ENCODE peak calls at places on chromosomes 7 and 10, in five cellular contexts. P is fibroblast of mammary gland, L is cardiac fibroblast, S is HCT116, Q is AG09309. Z is an unnamed sample.

GRCh38 chr7:35647171-35647574 is 47.8 kb downstream of the HERPUD2 start:
- DNase-seq in P (peak; percentile 15), L (peak; percentile 30), S (no peak), Q (no peak), Z (no peak)

GRCh38 chr7:43220250-43220649 is 107.8 kb downstream of the HECW1 start:
- DNase-seq in P (peak; percentile 97), L (peak; percentile 77), S (no peak), Q (peak; percentile 7), Z (peak; percentile 91)

GRCh38 chr10:133258818-133259602 is 17.7 kb downstream of the ADAM8 start:
- DNase-seq in P (peak; percentile 99), L (peak; percentile 100), S (peak; percentile 81), Q (peak; percentile 98), Z (peak; percentile 100)

GRCh38 chr10:3095373-3096139 is 28.2 kb downstream of the PFKP start:
- DNase-seq in P (peak; percentile 100), L (peak; percentile 100), S (peak; percentile 97), Q (peak; percentile 98), Z (peak; percentile 95)

GRCh38 chr10:107834706-107835105 is 670.2 kb upstream of the SORCS1 start:
- DNase-seq in P (peak; percentile 8), L (no peak), S (no peak), Q (no peak), Z (no peak)

GRCh38 chr10:42937649-42938180 is 139.2 kb upstream of the RET start:
- DNase-seq in P (no peak), L (no peak), S (no peak), Q (no peak), Z (no peak)

GRCh38 chr10:92124524-92125168 is 166.2 kb downstream of the CPEB3 start:
- DNase-seq in P (peak; percentile 95), L (peak; percentile 95), S (no peak), Q (peak; percentile 55), Z (peak; percentile 69)

GRCh38 chr10:86594535-86594934 is 59.8 kb upstream of the OPN4 start:
- DNase-seq in P (peak; percentile 56), L (peak; percentile 67), S (peak; percentile 18), Q (no peak), Z (peak; percentile 88)

GRCh38 chr7:157700237-157701005 is 363.6 kb downstream of the DNAJB6 start:
- DNase-seq in P (no peak), L (no peak), S (no peak), Q (no peak), Z (no peak)

GRCh38 chr10:113477451-113477850 is 75.4 kb upstream of the HABP2 start:
- DNase-seq in P (no peak), L (no peak), S (no peak), Q (no peak), Z (no peak)

GRCh38 chr7:142412551-142413193 is 154.8 kb upstream of the PRSS58 start:
- DNase-seq in P (peak; percentile 75), L (peak; percentile 77), S (peak; percentile 69), Q (peak; percentile 20), Z (peak; percentile 76)

GRCh38 chr7:71733108-71733870 is 601.3 kb downstream of the GALNT17 start:
- DNase-seq in P (peak; percentile 61), L (peak; percentile 66), S (peak; percentile 3), Q (no peak), Z (peak; percentile 95)

GRCh38 chr10:73088304-73088703 is 8.4 kb downstream of the P4HA1 start:
- DNase-seq in P (no peak), L (no peak), S (no peak), Q (no peak), Z (no peak)

GRCh38 chr7:23261843-23262452 is 15.4 kb downstream of the GPNMB start:
- DNase-seq in P (peak; percentile 69), L (peak; percentile 75), S (peak; percentile 58), Q (no peak), Z (peak; percentile 93)

GRCh38 chr7:157411580-157411979 is 74.8 kb downstream of the DNAJB6 start:
- DNase-seq in P (no peak), L (no peak), S (no peak), Q (no peak), Z (no peak)

GRCh38 chr10:121041906-121042305 is 190.7 kb downstream of the WDR11 start:
- DNase-seq in P (no peak), L (no peak), S (no peak), Q (no peak), Z (no peak)

GRCh38 chr7:16804674-16805439 is at the start of gene AGR2:
- DNase-seq in P (no peak), L (no peak), S (no peak), Q (no peak), Z (no peak)

GRCh38 chr10:6185039-6185716 is 17.6 kb upstream of the PFKFB3 start:
- DNase-seq in P (no peak), L (no peak), S (no peak), Q (no peak), Z (no peak)

GRCh38 chr7:55065079-55065478 is 46.3 kb downstream of the EGFR start:
- DNase-seq in P (peak; percentile 100), L (peak; percentile 99), S (peak; percentile 83), Q (peak; percentile 97), Z (peak; percentile 81)

GRCh38 chr7:4725014-4725951 is 43.2 kb downstream of the FOXK1 start:
- DNase-seq in P (peak; percentile 93), L (peak; percentile 95), S (no peak), Q (peak; percentile 71), Z (peak; percentile 99)

GRCh38 chr7:54637712-54638396 is 95.7 kb downstream of the VSTM2A start:
- DNase-seq in P (no peak), L (no peak), S (no peak), Q (no peak), Z (no peak)

GRCh38 chr7:12884856-12885440 is 197.5 kb downstream of the ARL4A start:
- DNase-seq in P (peak; percentile 19), L (peak; percentile 35), S (no peak), Q (no peak), Z (no peak)

GRCh38 chr7:47792521-47793121 is 155.6 kb downstream of the PKD1L1 start:
- DNase-seq in P (peak; percentile 16), L (peak; percentile 59), S (peak; percentile 29), Q (no peak), Z (no peak)
- TF ChIP-seq CTCF in P (peak; percentile 34), L (peak; percentile 40), S (peak; percentile 65), Q (peak; percentile 44), Z (peak; percentile 52)

DNA sequence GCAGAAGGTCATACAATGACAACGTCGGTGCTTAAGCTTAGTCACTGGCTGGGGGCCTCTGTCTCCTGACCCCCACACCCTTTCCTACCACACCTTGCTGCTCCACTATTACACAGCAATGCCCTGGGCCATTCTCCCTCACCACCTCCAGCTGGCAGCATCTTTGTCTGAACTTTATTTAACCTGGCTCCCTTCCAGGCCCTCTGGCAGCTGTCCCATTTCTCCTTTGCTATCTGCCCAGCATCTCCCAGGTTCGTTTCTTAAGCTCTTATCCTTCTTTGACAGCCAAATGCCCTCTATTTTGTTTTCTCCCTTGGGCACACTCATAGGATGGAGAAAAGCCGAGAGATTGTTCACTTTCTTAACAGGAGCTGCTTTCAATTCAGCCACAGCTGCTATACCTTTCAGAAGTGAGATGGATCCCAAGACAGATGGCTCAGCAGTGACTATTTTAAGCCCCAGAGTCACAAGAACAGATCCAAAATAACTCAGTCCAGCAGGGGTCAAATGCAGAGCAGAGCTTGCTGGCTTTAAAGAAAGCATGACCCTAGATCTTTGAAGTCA is 1277.1 kb upstream of the AUTS2 start:
- DNase-seq in P (no peak), L (no peak), S (no peak), Q (no peak), Z (no peak)
- TF ChIP-seq CTCF in P (no peak), L (no peak), S (no peak), Q (no peak), Z (no peak)

GRCh38 chr7:107627002-107627401 is 33.6 kb upstream of the SLC26A4 start:
- DNase-seq in P (no peak), L (no peak), S (no peak), Q (no peak), Z (no peak)

GRCh38 chr7:107622429-107622828 is 38.2 kb upstream of the SLC26A4 start:
- DNase-seq in P (peak; percentile 90), L (peak; percentile 85), S (no peak), Q (peak; percentile 73), Z (peak; percentile 55)

GRCh38 chr7:107628461-107629064 is 32.1 kb upstream of the SLC26A4 start:
- DNase-seq in P (no peak), L (no peak), S (no peak), Q (no peak), Z (no peak)

DNA sequence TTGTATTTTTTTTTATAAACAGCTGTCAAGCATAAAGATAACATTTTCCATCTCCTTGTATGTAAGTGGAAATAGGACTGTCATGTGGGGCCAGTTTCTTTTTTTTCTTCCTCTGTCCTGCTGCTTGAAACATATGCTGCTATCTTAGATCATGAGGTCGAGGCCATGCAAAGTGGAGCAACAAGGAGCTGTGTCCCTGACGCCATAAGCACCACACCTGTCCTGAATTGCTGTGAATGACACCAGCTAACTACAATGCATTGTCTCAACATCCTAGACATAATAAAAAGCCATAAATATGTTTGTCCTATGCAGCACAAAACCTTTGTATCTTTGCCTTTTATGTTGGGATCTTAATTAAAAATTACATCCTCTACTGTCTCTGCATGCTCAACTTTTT is 37.7 kb upstream of the SLC26A4 start:
- DNase-seq in P (no peak), L (no peak), S (no peak), Q (no peak), Z (no peak)
- TF ChIP-seq CTCF in P (no peak), L (no peak), S (no peak), Q (no peak), Z (no peak)

GRCh38 chr7:50534690-50535290 is 30.4 kb downstream of the DDC start:
- DNase-seq in P (peak; percentile 100), L (peak; percentile 99), S (peak; percentile 95), Q (peak; percentile 91), Z (peak; percentile 95)
- TF ChIP-seq CTCF in P (peak; percentile 6), L (no peak), S (peak; percentile 41), Q (peak; percentile 4), Z (no peak)

GRCh38 chr10:98778277-98778759 is 331.6 kb upstream of the HPS1 start:
- DNase-seq in P (no peak), L (no peak), S (no peak), Q (no peak), Z (no peak)
- TF ChIP-seq CTCF in P (no peak), L (no peak), S (no peak), Q (no peak), Z (no peak)

GRCh38 chr10:124520553-124521428 is 59.2 kb downstream of the LHPP start:
- DNase-seq in P (no peak), L (no peak), S (no peak), Q (no peak), Z (peak; percentile 86)
- TF ChIP-seq CTCF in P (no peak), L (no peak), S (no peak), Q (no peak), Z (no peak)

Z was measured in osteoblast.